ENCODE peak calls at places on chromosome 11, in seven cellular contexts. B, O, L, H, E, F and R are unnamed samples.

GRCh38 chr11:46896719-46897406 is 21.5 kb downstream of the LRP4 start:
- DNase-seq in B (peak), L (peak), E (no peak), O (no peak), F (peak), H (peak), R (no peak)

GRCh38 chr11:68889948-68890446 is 13.6 kb downstream of the MRPL21 start:
- DNase-seq in F (peak), E (no peak), L (peak), O (peak), H (peak), B (no peak), R (peak)

GRCh38 chr11:37105456-37105855 is 507.4 kb upstream of the RAG2 start:
- DNase-seq in F (no peak), B (no peak), L (no peak), E (no peak), O (no peak), H (no peak), R (no peak)

GRCh38 chr11:61532136-61533038 is 23.8 kb downstream of the LRRC10B start:
- DNase-seq in O (no peak), F (peak), H (peak), E (peak), L (peak), B (peak), R (peak)

GRCh38 chr11:73213196-73214143 is 4.6 kb upstream of the P2RY2 start:
- DNase-seq in F (no peak), E (no peak), B (no peak), H (no peak), L (no peak), O (no peak), R (no peak)

GRCh38 chr11:46363031-46363407 is 15.8 kb downstream of the DGKZ start:
- DNase-seq in O (peak), L (peak), H (no peak), B (peak), E (no peak), F (peak), R (no peak)

GRCh38 chr11:92671081-92671480 is 298.4 kb upstream of the MTNR1B start:
- DNase-seq in B (no peak), E (no peak), F (no peak), L (no peak), H (no peak), O (no peak), R (no peak)

GRCh38 chr11:119336744-119337469 is 2.6 kb downstream of the RNF26 start:
- DNase-seq in O (no peak), E (no peak), F (no peak), B (no peak), H (no peak), L (no peak), R (no peak)

GRCh38 chr11:6926208-6927029 is at the start of gene ZNF215:
- DNase-seq in H (peak), F (peak), B (peak), L (peak), O (peak), E (no peak), R (peak)

GRCh38 chr11:95092549-95093324 is 3.1 kb downstream of the ENDOD1 start:
- DNase-seq in O (no peak), L (peak), H (peak), E (no peak), B (peak), F (peak), R (no peak)

GRCh38 chr11:69501891-69502860 is 20.7 kb downstream of the LINC01488 start:
- DNase-seq in L (no peak), E (no peak), F (no peak), O (no peak), B (no peak), H (no peak), R (no peak)

GRCh38 chr11:130431337-130431773 is 2.9 kb upstream of the ADAMTS8 start:
- DNase-seq in F (peak), O (peak), L (peak), E (peak), B (peak), H (peak), R (peak)

GRCh38 chr11:67354314-67355022 is 1.1 kb upstream of the POLD4 start:
- DNase-seq in E (no peak), L (peak), F (peak), O (peak), H (no peak), B (peak), R (no peak)

GRCh38 chr11:130601141-130601540 is 152.7 kb downstream of the ADAMTS15 start:
- DNase-seq in E (no peak), H (peak), O (peak), B (no peak), F (no peak), L (no peak), R (peak)

GRCh38 chr11:122175316-122175715 is 59.3 kb upstream of the BLID start:
- DNase-seq in O (no peak), H (no peak), E (no peak), F (no peak), B (no peak), L (no peak), R (no peak)

GRCh38 chr11:27721505-27722116 is 21.4 kb upstream of the BDNF start:
- DNase-seq in F (peak), O (no peak), H (peak), E (no peak), L (no peak), B (no peak), R (no peak)

GRCh38 chr11:130798280-130798679 is 118.0 kb downstream of the SNX19 start:
- DNase-seq in H (no peak), L (peak), F (no peak), B (peak), E (no peak), O (no peak), R (no peak)

GRCh38 chr11:67384851-67385366 is 6.9 kb upstream of the RAD9A start:
- DNase-seq in L (peak), B (peak), F (no peak), O (no peak), H (no peak), E (no peak), R (no peak)

GRCh38 chr11:79670846-79671245 is 230.0 kb upstream of the TENM4 start:
- DNase-seq in H (no peak), F (no peak), E (no peak), L (no peak), B (no peak), O (no peak), R (no peak)

GRCh38 chr11:3834349-3835099 is 6.2 kb downstream of the RHOG start:
- DNase-seq in E (no peak), B (no peak), F (no peak), O (peak), L (no peak), H (peak), R (peak)

GRCh38 chr11:60840711-60841430 is 1.0 kb upstream of the CCDC86 start:
- DNase-seq in E (no peak), H (no peak), B (peak), L (no peak), F (no peak), O (no peak), R (no peak)

GRCh38 chr11:83119216-83119615 is 37.7 kb upstream of the PCF11 start:
- DNase-seq in E (no peak), F (no peak), B (no peak), H (no peak), L (no peak), O (no peak), R (no peak)

GRCh38 chr11:693887-694562 is 997 bp downstream of the DEAF1 start:
- DNase-seq in H (no peak), E (no peak), L (no peak), O (no peak), B (no peak), F (no peak), R (no peak)